ENCODE peak calls at places on chromosome X, in eight cellular contexts. One of them, this sample, is unnamed.

GRCh38 chrX:71550578-71550977 is 17.7 kb downstream of the OGT start:
- DNase-seq in lower lobe of right lung: no peak
- DNase-seq in AG04449: no peak
- DNase-seq in AG10803: no peak
- DNase-seq in uterus: no peak
- DNase-seq in lung: no peak
- DNase-seq in cardiac muscle cell: peak
- DNase-seq in spleen: no peak
- DNase-seq in this sample: no peak

GRCh38 chrX:41921492-41922124 is 1.7 kb downstream of the CASK start:
- DNase-seq in lower lobe of right lung: no peak
- DNase-seq in AG04449: no peak
- DNase-seq in AG10803: peak
- DNase-seq in uterus: no peak
- DNase-seq in lung: no peak
- DNase-seq in cardiac muscle cell: peak
- DNase-seq in spleen: no peak
- DNase-seq in this sample: no peak

GRCh38 chrX:141814213-141814857 is 23.8 kb upstream of the MAGEC3 start:
- DNase-seq in lower lobe of right lung: no peak
- DNase-seq in AG04449: no peak
- DNase-seq in AG10803: no peak
- DNase-seq in uterus: no peak
- DNase-seq in lung: no peak
- DNase-seq in cardiac muscle cell: no peak
- DNase-seq in spleen: no peak
- DNase-seq in this sample: no peak

GRCh38 chrX:136866337-136867095 is 14.0 kb downstream of the RBMX start:
- DNase-seq in lower lobe of right lung: no peak
- DNase-seq in AG04449: no peak
- DNase-seq in AG10803: no peak
- DNase-seq in uterus: no peak
- DNase-seq in lung: no peak
- DNase-seq in cardiac muscle cell: no peak
- DNase-seq in spleen: no peak
- DNase-seq in this sample: no peak

GRCh38 chrX:106170318-106170717 is 2.2 kb downstream of the PWWP3B start:
- DNase-seq in lower lobe of right lung: no peak
- DNase-seq in AG04449: no peak
- DNase-seq in AG10803: peak
- DNase-seq in uterus: no peak
- DNase-seq in lung: no peak
- DNase-seq in cardiac muscle cell: peak
- DNase-seq in spleen: no peak
- DNase-seq in this sample: peak

GRCh38 chrX:119488749-119489148 is 20.5 kb downstream of the SLC25A5 start:
- DNase-seq in lower lobe of right lung: peak
- DNase-seq in AG04449: no peak
- DNase-seq in AG10803: peak
- DNase-seq in uterus: peak
- DNase-seq in lung: peak
- DNase-seq in cardiac muscle cell: peak
- DNase-seq in spleen: no peak
- DNase-seq in this sample: peak

GRCh38 chrX:107454302-107454701 is 4.8 kb downstream of the FRMPD3 start:
- DNase-seq in lower lobe of right lung: no peak
- DNase-seq in AG04449: no peak
- DNase-seq in AG10803: no peak
- DNase-seq in uterus: no peak
- DNase-seq in lung: no peak
- DNase-seq in cardiac muscle cell: no peak
- DNase-seq in spleen: no peak
- DNase-seq in this sample: peak

GRCh38 chrX:3295731-3296130 is 50.7 kb downstream of the MXRA5 start:
- DNase-seq in lower lobe of right lung: no peak
- DNase-seq in AG04449: no peak
- DNase-seq in AG10803: no peak
- DNase-seq in uterus: no peak
- DNase-seq in lung: no peak
- DNase-seq in cardiac muscle cell: no peak
- DNase-seq in spleen: no peak
- DNase-seq in this sample: peak

GRCh38 chrX:136115124-136115908 is 32.0 kb upstream of the FHL1 start:
- DNase-seq in lower lobe of right lung: no peak
- DNase-seq in AG04449: no peak
- DNase-seq in AG10803: peak
- DNase-seq in uterus: peak
- DNase-seq in lung: no peak
- DNase-seq in cardiac muscle cell: peak
- DNase-seq in spleen: no peak
- DNase-seq in this sample: no peak

GRCh38 chrX:46611658-46612362 is 38.2 kb downstream of the CHST7 start:
- DNase-seq in lower lobe of right lung: no peak
- DNase-seq in AG04449: no peak
- DNase-seq in AG10803: no peak
- DNase-seq in uterus: no peak
- DNase-seq in lung: no peak
- DNase-seq in cardiac muscle cell: no peak
- DNase-seq in spleen: no peak
- DNase-seq in this sample: no peak

GRCh38 chrX:39311646-39312045 is 510.4 kb downstream of the MID1IP1 start:
- DNase-seq in lower lobe of right lung: no peak
- DNase-seq in AG04449: no peak
- DNase-seq in AG10803: no peak
- DNase-seq in uterus: no peak
- DNase-seq in lung: no peak
- DNase-seq in cardiac muscle cell: no peak
- DNase-seq in spleen: no peak
- DNase-seq in this sample: no peak

GRCh38 chrX:137749282-137749681 is 183.4 kb downstream of the ZIC3 start:
- DNase-seq in lower lobe of right lung: no peak
- DNase-seq in AG04449: no peak
- DNase-seq in AG10803: no peak
- DNase-seq in uterus: no peak
- DNase-seq in lung: no peak
- DNase-seq in cardiac muscle cell: no peak
- DNase-seq in spleen: no peak
- DNase-seq in this sample: no peak

GRCh38 chrX:143165778-143166177 is 140.1 kb downstream of the SPANXN4 start:
- DNase-seq in lower lobe of right lung: no peak
- DNase-seq in AG04449: no peak
- DNase-seq in AG10803: no peak
- DNase-seq in uterus: no peak
- DNase-seq in lung: no peak
- DNase-seq in cardiac muscle cell: no peak
- DNase-seq in spleen: no peak
- DNase-seq in this sample: no peak

GRCh38 chrX:11427082-11428033 is 134.1 kb downstream of the AMELX start:
- DNase-seq in lower lobe of right lung: peak
- DNase-seq in AG04449: no peak
- DNase-seq in AG10803: no peak
- DNase-seq in uterus: peak
- DNase-seq in lung: no peak
- DNase-seq in cardiac muscle cell: peak
- DNase-seq in spleen: peak
- DNase-seq in this sample: peak

GRCh38 chrX:55342533-55343501 is 78.1 kb upstream of the PAGE3 start:
- DNase-seq in lower lobe of right lung: no peak
- DNase-seq in AG04449: no peak
- DNase-seq in AG10803: peak
- DNase-seq in uterus: no peak
- DNase-seq in lung: no peak
- DNase-seq in cardiac muscle cell: peak
- DNase-seq in spleen: no peak
- DNase-seq in this sample: peak

GRCh38 chrX:115017455-115017854 is at the start of gene IL13RA2:
- DNase-seq in lower lobe of right lung: no peak
- DNase-seq in AG04449: no peak
- DNase-seq in AG10803: no peak
- DNase-seq in uterus: no peak
- DNase-seq in lung: no peak
- DNase-seq in cardiac muscle cell: no peak
- DNase-seq in spleen: no peak
- DNase-seq in this sample: no peak

GRCh38 chrX:115021121-115021520 is 3.7 kb upstream of the IL13RA2 start:
- DNase-seq in lower lobe of right lung: no peak
- DNase-seq in AG04449: no peak
- DNase-seq in AG10803: no peak
- DNase-seq in uterus: no peak
- DNase-seq in lung: no peak
- DNase-seq in cardiac muscle cell: peak
- DNase-seq in spleen: no peak
- DNase-seq in this sample: no peak

GRCh38 chrX:115013705-115014104 is 3.7 kb downstream of the IL13RA2 start:
- DNase-seq in lower lobe of right lung: no peak
- DNase-seq in AG04449: no peak
- DNase-seq in AG10803: peak
- DNase-seq in uterus: no peak
- DNase-seq in lung: no peak
- DNase-seq in cardiac muscle cell: peak
- DNase-seq in spleen: no peak
- DNase-seq in this sample: no peak

GRCh38 chrX:115018944-115019343 is 1.5 kb upstream of the IL13RA2 start:
- DNase-seq in lower lobe of right lung: no peak
- DNase-seq in AG04449: no peak
- DNase-seq in AG10803: peak
- DNase-seq in uterus: no peak
- DNase-seq in lung: no peak
- DNase-seq in cardiac muscle cell: no peak
- DNase-seq in spleen: no peak
- DNase-seq in this sample: no peak

DNA sequence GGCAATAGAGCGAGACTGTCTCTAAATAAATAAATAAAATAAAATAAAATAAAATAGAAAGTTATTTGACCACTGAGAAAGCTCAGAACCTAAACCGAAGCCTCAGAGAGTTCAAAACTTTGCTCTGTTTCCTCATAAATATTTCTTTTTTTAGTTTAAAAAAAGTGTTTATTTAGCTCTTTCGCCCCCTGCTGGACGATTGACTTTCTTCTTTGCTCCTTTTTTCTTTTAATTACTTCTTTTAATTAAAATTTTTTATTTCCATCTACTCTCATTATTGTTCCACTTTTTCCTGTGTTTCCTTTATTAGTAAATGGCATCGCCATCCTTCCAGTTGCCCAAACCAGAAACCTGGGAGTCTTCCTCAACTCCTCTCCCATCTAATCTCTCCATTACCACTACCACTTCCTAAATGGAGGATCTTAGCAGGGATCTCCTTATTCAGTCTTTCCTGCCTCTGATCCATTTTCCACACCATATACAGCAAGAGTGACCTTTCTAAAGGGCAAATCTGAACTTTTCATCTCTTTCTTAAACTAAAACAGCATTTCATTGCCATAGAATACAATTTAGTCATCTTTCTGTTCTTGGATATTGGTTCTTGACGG is 728 bp upstream of the IL13RA2 start:
- DNase-seq in lower lobe of right lung: no peak
- DNase-seq in AG04449: no peak
- DNase-seq in AG10803: no peak
- DNase-seq in uterus: no peak
- DNase-seq in lung: no peak
- DNase-seq in cardiac muscle cell: no peak
- DNase-seq in spleen: no peak
- DNase-seq in this sample: peak
- TF ChIP-seq CTCF in lower lobe of right lung: peak
- TF ChIP-seq CTCF in AG04449: no peak
- TF ChIP-seq CTCF in AG10803: peak
- TF ChIP-seq CTCF in uterus: no peak
- TF ChIP-seq CTCF in lung: no peak
- TF ChIP-seq CTCF in cardiac muscle cell: peak
- TF ChIP-seq CTCF in spleen: no peak
- TF ChIP-seq CTCF in this sample: peak

GRCh38 chrX:21975827-21976226 is 35.3 kb downstream of the SMS start:
- DNase-seq in lower lobe of right lung: no peak
- DNase-seq in AG04449: no peak
- DNase-seq in AG10803: peak
- DNase-seq in uterus: no peak
- DNase-seq in lung: no peak
- DNase-seq in cardiac muscle cell: peak
- DNase-seq in spleen: no peak
- DNase-seq in this sample: no peak
- TF ChIP-seq CTCF in lower lobe of right lung: peak
- TF ChIP-seq CTCF in AG04449: peak
- TF ChIP-seq CTCF in AG10803: peak
- TF ChIP-seq CTCF in uterus: peak
- TF ChIP-seq CTCF in lung: no peak
- TF ChIP-seq CTCF in cardiac muscle cell: peak
- TF ChIP-seq CTCF in spleen: no peak
- TF ChIP-seq CTCF in this sample: no peak

GRCh38 chrX:13778916-13779315 is 38.0 kb downstream of the GPM6B start:
- DNase-seq in lower lobe of right lung: no peak
- DNase-seq in AG04449: no peak
- DNase-seq in AG10803: peak
- DNase-seq in uterus: no peak
- DNase-seq in lung: no peak
- DNase-seq in cardiac muscle cell: peak
- DNase-seq in spleen: no peak
- DNase-seq in this sample: no peak
- TF ChIP-seq CTCF in lower lobe of right lung: no peak
- TF ChIP-seq CTCF in AG04449: no peak
- TF ChIP-seq CTCF in AG10803: no peak
- TF ChIP-seq CTCF in uterus: no peak
- TF ChIP-seq CTCF in lung: no peak
- TF ChIP-seq CTCF in cardiac muscle cell: no peak
- TF ChIP-seq CTCF in spleen: no peak
- TF ChIP-seq CTCF in this sample: no peak

DNA sequence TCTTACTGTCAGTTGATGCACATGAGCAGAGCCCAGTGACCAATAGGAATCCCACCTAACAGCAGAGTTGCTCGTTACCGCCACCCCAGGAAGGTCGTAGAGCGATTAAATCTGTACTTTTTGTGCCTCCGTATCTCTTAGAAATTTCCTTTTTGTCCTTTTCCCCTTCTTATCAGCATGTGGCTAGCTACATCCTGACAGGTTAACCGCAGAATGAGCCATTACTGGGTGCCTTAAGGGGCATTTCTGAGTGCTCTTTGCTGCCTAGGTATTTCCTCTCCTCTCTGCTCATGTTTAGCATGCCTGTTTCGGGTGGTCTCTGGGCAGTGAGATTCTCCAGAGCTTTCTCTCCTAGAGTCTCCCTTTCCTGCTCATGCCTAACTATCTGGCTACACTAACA is 530.5 kb downstream of the FAM133A start:
- DNase-seq in lower lobe of right lung: no peak
- DNase-seq in AG04449: no peak
- DNase-seq in AG10803: no peak
- DNase-seq in uterus: no peak
- DNase-seq in lung: no peak
- DNase-seq in cardiac muscle cell: no peak
- DNase-seq in spleen: no peak
- DNase-seq in this sample: no peak
- TF ChIP-seq CTCF in lower lobe of right lung: no peak
- TF ChIP-seq CTCF in AG04449: no peak
- TF ChIP-seq CTCF in AG10803: no peak
- TF ChIP-seq CTCF in uterus: no peak
- TF ChIP-seq CTCF in lung: no peak
- TF ChIP-seq CTCF in cardiac muscle cell: no peak
- TF ChIP-seq CTCF in spleen: no peak
- TF ChIP-seq CTCF in this sample: no peak

This sample was measured in Calu3.